ENCODE peak calls at places on chromosome 17, in seven cellular contexts. S, H, K, L, X, W and C are unnamed samples.

GRCh38 chr17:70875729-70876344 is 706.5 kb downstream of the KCNJ2 start:
- DNase-seq in S (no peak), H (no peak), K (no peak), L (no peak), X (no peak), W (no peak), C (no peak)

GRCh38 chr17:2794116-2794803 is 2.0 kb upstream of the RAP1GAP2 start:
- DNase-seq in S (no peak), H (no peak), K (no peak), L (no peak), X (no peak), W (no peak), C (no peak)

GRCh38 chr17:1725642-1726511 is 1.4 kb downstream of the WDR81 start:
- DNase-seq in S (no peak), H (no peak), K (no peak), L (no peak), X (no peak), W (no peak), C (no peak)

GRCh38 chr17:48510761-48511604 is 19.8 kb downstream of the HOXB1 start:
- DNase-seq in S (no peak), H (no peak), K (no peak), L (no peak), X (no peak), W (no peak), C (no peak)

GRCh38 chr17:76018801-76019200 is 8.3 kb downstream of the EVPL start:
- DNase-seq in S (no peak), H (no peak), K (no peak), L (no peak), X (no peak), W (no peak), C (no peak)

GRCh38 chr17:79408251-79408650 is 202.6 kb downstream of the RBFOX3 start:
- DNase-seq in S (no peak), H (no peak), K (no peak), L (no peak), X (no peak), W (no peak), C (no peak)

GRCh38 chr17:15444805-15445204 is 22.6 kb downstream of the CDRT4 start:
- DNase-seq in S (no peak), H (no peak), K (no peak), L (no peak), X (no peak), W (no peak), C (no peak)

GRCh38 chr17:55691666-55692065 is 31.0 kb downstream of the TMEM100 start:
- DNase-seq in S (no peak), H (no peak), K (no peak), L (no peak), X (no peak), W (no peak), C (no peak)

GRCh38 chr17:68462381-68463210 is 5.3 kb upstream of the WIPI1 start:
- DNase-seq in S (peak; percentile 88), H (peak; percentile 72), K (peak; percentile 80), L (peak; percentile 96), X (peak; percentile 65), W (no peak), C (no peak)

GRCh38 chr17:73151888-73152633 is 12.7 kb upstream of the SSTR2 start:
- DNase-seq in S (no peak), H (no peak), K (no peak), L (no peak), X (no peak), W (no peak), C (no peak)

GRCh38 chr17:48773245-48773644 is 43.8 kb downstream of the TTLL6 start:
- DNase-seq in S (no peak), H (no peak), K (no peak), L (no peak), X (no peak), W (no peak), C (no peak)

GRCh38 chr17:78412403-78412802 is 34.0 kb downstream of the PGS1 start:
- DNase-seq in S (no peak), H (no peak), K (no peak), L (peak; percentile 31), X (no peak), W (peak; percentile 87), C (no peak)

GRCh38 chr17:16980813-16981731 is 9.2 kb upstream of the TNFRSF13B start:
- DNase-seq in S (no peak), H (no peak), K (no peak), L (no peak), X (no peak), W (no peak), C (no peak)

GRCh38 chr17:67232441-67232840 is 12.6 kb downstream of the HELZ start:
- DNase-seq in S (no peak), H (no peak), K (no peak), L (no peak), X (no peak), W (no peak), C (no peak)

GRCh38 chr17:6596511-6596910 is 40.2 kb upstream of the PITPNM3 start:
- DNase-seq in S (no peak), H (no peak), K (no peak), L (no peak), X (no peak), W (no peak), C (no peak)

GRCh38 chr17:80789356-80789902 is 202.2 kb upstream of the CHMP6 start:
- DNase-seq in S (no peak), H (peak; percentile 70), K (peak; percentile 68), L (no peak), X (peak; percentile 72), W (no peak), C (no peak)

GRCh38 chr17:2108170-2108569 is 53.3 kb downstream of the HIC1 start:
- DNase-seq in S (no peak), H (no peak), K (no peak), L (no peak), X (no peak), W (no peak), C (no peak)

GRCh38 chr17:77083547-77083946 is 57.2 kb upstream of the SEC14L1 start:
- DNase-seq in S (no peak), H (no peak), K (no peak), L (no peak), X (no peak), W (no peak), C (no peak)

GRCh38 chr17:79311373-79311772 is 236.7 kb downstream of the ENGASE start:
- DNase-seq in S (no peak), H (no peak), K (no peak), L (no peak), X (no peak), W (no peak), C (no peak)

GRCh38 chr17:7704601-7705268 is at the start of gene EFNB3:
- DNase-seq in S (peak; percentile 75), H (peak; percentile 44), K (no peak), L (peak; percentile 92), X (no peak), W (no peak), C (peak; percentile 69)

GRCh38 chr17:1231456-1231855 is 38.8 kb upstream of the BHLHA9 start:
- DNase-seq in S (no peak), H (peak; percentile 36), K (no peak), L (no peak), X (no peak), W (peak; percentile 83), C (no peak)

GRCh38 chr17:29590261-29590978 is 972 bp upstream of the GIT1 start:
- DNase-seq in S (no peak), H (peak; percentile 52), K (peak; percentile 56), L (no peak), X (no peak), W (peak; percentile 61), C (peak; percentile 83)

GRCh38 chr17:1736348-1737281 is 6.1 kb upstream of the SERPINF2 start:
- DNase-seq in S (no peak), H (peak; percentile 89), K (peak; percentile 40), L (no peak), X (peak; percentile 32), W (peak; percentile 88), C (peak; percentile 37)

DNA sequence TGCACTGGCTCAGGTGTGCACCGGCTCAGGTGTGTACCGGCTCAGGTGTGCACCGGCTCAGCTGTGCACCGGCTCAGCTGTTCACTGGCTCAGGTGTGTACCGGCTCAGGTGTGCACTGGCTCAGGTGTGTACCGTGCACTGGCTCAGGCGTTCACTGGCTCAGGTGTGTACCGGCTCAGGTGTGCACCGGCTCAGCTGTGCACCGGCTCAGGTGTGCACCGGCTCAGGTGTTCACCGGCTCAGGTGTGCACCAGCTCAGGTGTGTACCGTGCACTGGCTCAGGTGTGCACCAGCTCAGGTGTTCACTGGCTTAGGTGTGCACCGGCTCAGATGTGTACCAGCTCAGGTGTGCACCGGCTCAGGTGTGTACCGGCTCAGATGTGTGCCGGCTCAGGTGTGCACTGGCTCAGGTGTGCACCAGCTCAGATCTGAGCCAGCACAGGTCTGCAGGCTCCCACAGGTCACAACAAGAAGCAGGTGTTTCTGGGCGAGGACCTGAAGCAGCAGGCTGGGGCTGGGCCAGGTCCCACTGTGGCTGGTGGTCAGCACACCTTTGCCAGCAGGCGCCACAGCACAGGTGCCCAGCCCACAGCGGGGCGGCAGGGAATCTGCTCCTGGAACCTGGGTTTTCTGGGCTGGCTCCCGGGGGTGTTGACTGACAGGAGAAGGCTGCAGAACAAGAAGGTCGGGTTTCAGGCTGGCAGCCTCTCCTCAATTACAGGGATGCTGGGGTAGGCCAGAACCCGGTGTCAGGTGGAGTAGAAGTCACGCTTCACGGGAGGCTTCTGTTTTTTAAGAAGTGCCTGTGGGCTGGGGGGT is 17.2 kb downstream of the METRNL start:
- DNase-seq in S (no peak), H (no peak), K (peak; percentile 67), L (no peak), X (no peak), W (no peak), C (no peak)
- H3K27ac ChIP-seq in S (no peak overlapping the region), H (no peak overlapping the region), K (peak overlapping the region; percentile 43), L (no peak overlapping the region), X (no peak overlapping the region), W (no peak overlapping the region), C (no peak overlapping the region)

DNA sequence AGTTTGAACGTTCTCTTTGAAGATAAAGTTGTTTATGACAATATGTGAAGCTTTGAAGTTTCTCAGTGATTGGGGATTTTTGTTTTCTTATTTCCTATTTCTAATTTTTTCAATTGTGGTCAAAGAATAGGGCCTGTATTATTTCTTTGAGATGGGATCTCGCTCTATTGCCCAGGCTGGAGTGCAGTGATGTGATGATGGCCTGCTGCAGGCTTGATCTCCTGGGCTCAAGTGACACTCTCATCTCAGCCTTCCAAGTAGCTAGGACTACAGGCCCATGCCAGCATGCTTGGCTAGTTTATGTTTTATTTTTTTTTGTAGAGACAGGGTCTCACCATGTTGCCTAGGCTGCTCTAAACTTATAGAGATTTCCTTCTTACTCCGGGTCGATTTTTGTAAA is 11.7 kb upstream of the ANKRD40CL start:
- DNase-seq in S (no peak), H (no peak), K (no peak), L (no peak), X (no peak), W (no peak), C (no peak)
- H3K27ac ChIP-seq in S (no peak overlapping the region), H (no peak overlapping the region), K (no peak overlapping the region), L (no peak overlapping the region), X (no peak overlapping the region), W (no peak overlapping the region), C (no peak overlapping the region)

GRCh38 chr17:50356418-50356817 is 10.5 kb downstream of the XYLT2 start:
- DNase-seq in S (no peak), H (no peak), K (no peak), L (no peak), X (no peak), W (no peak), C (no peak)
- H3K27ac ChIP-seq in S (no peak overlapping the region), H (no peak overlapping the region), K (peak overlapping the region; percentile 28), L (no peak overlapping the region), X (no peak overlapping the region), W (no peak overlapping the region), C (no peak overlapping the region)

DNA sequence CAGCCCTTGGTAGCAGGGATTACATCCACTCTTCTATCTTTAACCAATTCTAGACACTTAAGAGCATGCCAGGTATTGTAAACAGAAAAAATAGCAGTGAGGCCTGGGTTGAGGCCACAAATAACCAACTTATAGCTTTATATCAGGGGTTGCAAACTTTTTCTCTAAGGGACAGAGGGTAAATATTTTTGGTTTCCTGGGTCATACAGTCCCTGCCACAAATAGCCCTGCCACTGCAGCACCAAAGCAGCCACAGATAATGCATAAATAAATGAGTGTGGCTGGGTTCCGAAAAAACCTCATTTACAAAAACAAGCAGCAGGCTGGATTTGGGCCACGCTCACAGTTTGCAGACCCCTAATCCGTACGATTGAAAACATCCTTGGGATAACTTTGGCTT is 46.7 kb downstream of the STAT3 start:
- DNase-seq in S (no peak), H (no peak), K (no peak), L (no peak), X (no peak), W (no peak), C (no peak)
- H3K27ac ChIP-seq in S (no peak overlapping the region), H (no peak overlapping the region), K (no peak overlapping the region), L (no peak overlapping the region), X (no peak overlapping the region), W (no peak overlapping the region), C (no peak overlapping the region)